ENCODE peak calls at places on chromosomes 16 and 17, in five cellular contexts. One of them, this sample, is unnamed.
A peak's percentile ranks its signal among the peaks of the same experiment; 100 is the strongest.

GRCh38 chr16:52466998-52467397 is 79.9 kb downstream of the TOX3 start:
- DNase-seq in GM13977: no peak
- DNase-seq in Peyer's patch: no peak
- DNase-seq in A549: no peak
- DNase-seq in AG09319: no peak
- DNase-seq in this sample: no peak

GRCh38 chr16:79316004-79316458 is 284.5 kb downstream of the MAF start:
- DNase-seq in Peyer's patch: no peak
- DNase-seq in AG09319: no peak
- DNase-seq in A549: no peak
- DNase-seq in GM13977: no peak
- DNase-seq in this sample: peak; percentile 82

GRCh38 chr17:21042434-21043295 is at the start of gene USP22:
- DNase-seq in Peyer's patch: peak; percentile 96
- DNase-seq in AG09319: no peak
- DNase-seq in GM13977: peak; percentile 91
- DNase-seq in A549: peak; percentile 76
- DNase-seq in this sample: peak; percentile 51

GRCh38 chr16:78310990-78311561 is 211.6 kb downstream of the WWOX start:
- DNase-seq in A549: no peak
- DNase-seq in Peyer's patch: no peak
- DNase-seq in GM13977: no peak
- DNase-seq in AG09319: no peak
- DNase-seq in this sample: peak; percentile 24

GRCh38 chr16:1464196-1464893 is 10.5 kb downstream of the CLCN7 start:
- DNase-seq in GM13977: no peak
- DNase-seq in AG09319: no peak
- DNase-seq in A549: no peak
- DNase-seq in Peyer's patch: no peak
- DNase-seq in this sample: no peak

GRCh38 chr16:4241601-4242270 is at the start of gene SRL:
- DNase-seq in Peyer's patch: peak; percentile 34
- DNase-seq in AG09319: no peak
- DNase-seq in A549: no peak
- DNase-seq in GM13977: no peak
- DNase-seq in this sample: no peak

GRCh38 chr17:19724501-19725420 is 8.4 kb upstream of the SLC47A2 start:
- DNase-seq in A549: no peak
- DNase-seq in AG09319: no peak
- DNase-seq in Peyer's patch: peak; percentile 76
- DNase-seq in GM13977: no peak
- DNase-seq in this sample: peak; percentile 70

GRCh38 chr17:17789410-17789809 is 47.4 kb downstream of the SREBF1 start:
- DNase-seq in A549: no peak
- DNase-seq in AG09319: no peak
- DNase-seq in Peyer's patch: no peak
- DNase-seq in GM13977: no peak
- DNase-seq in this sample: no peak

GRCh38 chr17:7173687-7174602 is 5.2 kb downstream of the ASGR1 start:
- DNase-seq in AG09319: no peak
- DNase-seq in Peyer's patch: no peak
- DNase-seq in GM13977: peak; percentile 66
- DNase-seq in A549: no peak
- DNase-seq in this sample: peak; percentile 78

GRCh38 chr16:66467611-66468010 is 40.5 kb downstream of the BEAN1 start:
- DNase-seq in GM13977: no peak
- DNase-seq in Peyer's patch: no peak
- DNase-seq in AG09319: no peak
- DNase-seq in A549: no peak
- DNase-seq in this sample: no peak

GRCh38 chr16:50255538-50255937 is 10.8 kb upstream of the ADCY7 start:
- DNase-seq in Peyer's patch: no peak
- DNase-seq in A549: no peak
- DNase-seq in GM13977: no peak
- DNase-seq in AG09319: no peak
- DNase-seq in this sample: no peak

GRCh38 chr17:40605301-40605700 is 40.0 kb upstream of the CCR7 start:
- DNase-seq in Peyer's patch: no peak
- DNase-seq in GM13977: no peak
- DNase-seq in AG09319: no peak
- DNase-seq in A549: no peak
- DNase-seq in this sample: peak; percentile 87

GRCh38 chr17:17140590-17140980 is 65.5 kb downstream of the PLD6 start:
- DNase-seq in Peyer's patch: no peak
- DNase-seq in AG09319: no peak
- DNase-seq in A549: peak; percentile 70
- DNase-seq in GM13977: no peak
- DNase-seq in this sample: no peak

GRCh38 chr17:70144260-70144846 is 25.0 kb upstream of the KCNJ2 start:
- DNase-seq in GM13977: no peak
- DNase-seq in Peyer's patch: no peak
- DNase-seq in A549: peak; percentile 15
- DNase-seq in AG09319: no peak
- DNase-seq in this sample: no peak

GRCh38 chr16:84741351-84741791 is 41.6 kb downstream of the USP10 start:
- DNase-seq in Peyer's patch: no peak
- DNase-seq in A549: no peak
- DNase-seq in AG09319: no peak
- DNase-seq in GM13977: no peak
- DNase-seq in this sample: peak; percentile 38

GRCh38 chr17:2547176-2547575 is 35.5 kb upstream of the METTL16 start:
- DNase-seq in AG09319: no peak
- DNase-seq in Peyer's patch: no peak
- DNase-seq in GM13977: no peak
- DNase-seq in A549: peak; percentile 60
- DNase-seq in this sample: no peak

GRCh38 chr17:65099941-65100315 is 37.2 kb upstream of the RGS9 start:
- DNase-seq in Peyer's patch: peak; percentile 62
- DNase-seq in A549: peak; percentile 87
- DNase-seq in AG09319: peak; percentile 44
- DNase-seq in GM13977: peak; percentile 90
- DNase-seq in this sample: peak; percentile 96
- TF ChIP-seq CTCF in Peyer's patch: no peak
- TF ChIP-seq CTCF in A549: no peak
- TF ChIP-seq CTCF in AG09319: no peak
- TF ChIP-seq CTCF in GM13977: no peak
- TF ChIP-seq CTCF in this sample: no peak

GRCh38 chr17:29643817-29644160 is 21.1 kb upstream of the CORO6 start:
- DNase-seq in A549: no peak
- DNase-seq in Peyer's patch: no peak
- DNase-seq in AG09319: no peak
- DNase-seq in GM13977: no peak
- DNase-seq in this sample: no peak
- TF ChIP-seq CTCF in A549: no peak
- TF ChIP-seq CTCF in Peyer's patch: no peak
- TF ChIP-seq CTCF in AG09319: no peak
- TF ChIP-seq CTCF in GM13977: no peak
- TF ChIP-seq CTCF in this sample: no peak

GRCh38 chr17:48908047-48908843 is at the start of gene UBE2Z:
- DNase-seq in A549: peak; percentile 99
- DNase-seq in Peyer's patch: peak; percentile 97
- DNase-seq in AG09319: peak; percentile 93
- DNase-seq in GM13977: peak; percentile 97
- DNase-seq in this sample: peak; percentile 92
- TF ChIP-seq CTCF in A549: peak; percentile 31
- TF ChIP-seq CTCF in Peyer's patch: no peak
- TF ChIP-seq CTCF in AG09319: peak; percentile 12
- TF ChIP-seq CTCF in GM13977: peak; percentile 34
- TF ChIP-seq CTCF in this sample: no peak

GRCh38 chr16:23640959-23641765 is at the start of the genes DCTN5 and PALB2:
- DNase-seq in Peyer's patch: peak; percentile 93
- DNase-seq in AG09319: peak; percentile 77
- DNase-seq in GM13977: peak; percentile 95
- DNase-seq in A549: peak; percentile 95
- DNase-seq in this sample: peak; percentile 94
- TF ChIP-seq CTCF in Peyer's patch: no peak
- TF ChIP-seq CTCF in AG09319: no peak
- TF ChIP-seq CTCF in GM13977: no peak
- TF ChIP-seq CTCF in A549: no peak
- TF ChIP-seq CTCF in this sample: no peak